ENCODE peak calls at places on chromosomes 12 and 14, in five cellular contexts. Y is kidney tubule cell; L is stimulated activated CD4-positive, alpha-beta T cell treated with anti-CD3 and anti-CD28 coated beads, Interleukin-15, amount 100 ng/mL, for 1 hour; G is progenitor cell of endocrine pancreas; N is tibial nerve. T is an unnamed sample.

GRCh38 chr12:97502600-97502999 is 40.0 kb downstream of the RMST start:
- DNase-seq in L (no peak), Y (no peak), G (no peak), N (no peak), T (no peak)

GRCh38 chr14:75132374-75133086 is 5.7 kb upstream of the NEK9 start:
- DNase-seq in G (peak), Y (peak), N (no peak), L (no peak), T (no peak)

GRCh38 chr12:6684609-6685008 is 4.6 kb downstream of the ZNF384 start:
- DNase-seq in N (no peak), Y (peak), G (no peak), L (no peak), T (no peak)

GRCh38 chr12:132390287-132391076 is 61.1 kb upstream of the GALNT9 start:
- DNase-seq in Y (no peak), G (no peak), N (no peak), L (no peak), T (no peak)

GRCh38 chr12:54147186-54147585 is 41.6 kb downstream of the SMUG1 start:
- DNase-seq in N (peak), L (no peak), Y (no peak), G (no peak), T (peak)

GRCh38 chr14:100065161-100065871 is at the start of gene EVL:
- DNase-seq in G (no peak), L (no peak), N (no peak), Y (no peak), T (no peak)

GRCh38 chr12:116864371-116865160 is 16.7 kb downstream of the HRK start:
- DNase-seq in L (no peak), Y (peak), G (no peak), N (no peak), T (no peak)

GRCh38 chr14:94751321-94751720 is 18.6 kb downstream of the GSC start:
- DNase-seq in L (no peak), Y (no peak), G (no peak), N (no peak), T (no peak)

GRCh38 chr14:76509291-76509690 is 133.4 kb downstream of the ESRRB start:
- DNase-seq in Y (no peak), L (no peak), N (no peak), G (no peak), T (no peak)

GRCh38 chr12:80445083-80445482 is 1.0 kb downstream of the PTPRQ start:
- DNase-seq in N (no peak), G (no peak), Y (no peak), L (no peak), T (no peak)

GRCh38 chr14:89330236-89331002 is 86.6 kb downstream of the FOXN3 start:
- DNase-seq in L (no peak), N (no peak), G (no peak), Y (no peak), T (peak)

GRCh38 chr14:28653521-28653920 is 113.1 kb upstream of the FOXG1 start:
- DNase-seq in G (no peak), L (no peak), N (no peak), Y (no peak), T (no peak)

GRCh38 chr12:4745249-4745648 is 25.0 kb downstream of the GALNT8 start:
- DNase-seq in L (no peak), Y (no peak), G (no peak), N (no peak), T (no peak)

GRCh38 chr12:50842637-50843493 is at the start of gene TMPRSS12:
- DNase-seq in L (no peak), G (peak), N (no peak), Y (peak), T (no peak)

GRCh38 chr12:107093547-107094448 is at the start of gene CRY1:
- DNase-seq in L (peak), G (peak), N (peak), Y (peak), T (peak)

GRCh38 chr12:28787151-28787550 is 361.9 kb upstream of the FAR2 start:
- DNase-seq in G (no peak), Y (no peak), N (no peak), L (no peak), T (no peak)

GRCh38 chr14:67420102-67420739 is 8.3 kb upstream of the PLEK2 start:
- DNase-seq in N (no peak), G (no peak), L (no peak), Y (no peak), T (no peak)

GRCh38 chr12:6824962-6825381 is 3.2 kb upstream of the P3H3 start:
- DNase-seq in Y (peak), L (no peak), N (no peak), G (no peak), T (no peak)

GRCh38 chr12:23731035-23731434 is 218.4 kb downstream of the SOX5 start:
- DNase-seq in G (no peak), N (no peak), Y (no peak), L (no peak), T (no peak)

GRCh38 chr14:71247106-71247505 is 339.8 kb downstream of the PCNX1 start:
- DNase-seq in Y (no peak), G (no peak), N (no peak), L (no peak), T (no peak)

T was measured in tibial artery.